ENCODE peak calls at places on chromosomes 12 and 14, in seven cellular contexts. A is stomach, E is dorsolateral prefrontal cortex, B is adrenal gland, T is A549, F is Caco-2, G is WTC11. V is an unnamed sample.
A peak's percentile ranks its signal among the peaks of the same experiment; 100 is the strongest.

GRCh38 chr12:29168000-29168399 is 18.9 kb downstream of the FAR2 start:
- DNase-seq in F (peak; percentile 19), E (no peak), T (no peak), B (no peak), A (no peak), G (no peak), V (no peak)

GRCh38 chr14:50666772-50667490 is 1.2 kb downstream of the SAV1 start:
- DNase-seq in F (peak; percentile 48), T (no peak), E (no peak), A (peak; percentile 50), G (no peak), B (peak; percentile 55), V (no peak)

GRCh38 chr14:106845286-106846087 is 1319.1 kb downstream of the TMEM121 start:
- DNase-seq in F (peak; percentile 73), E (no peak), T (peak; percentile 62), A (peak; percentile 87), G (no peak), B (no peak), V (no peak)

GRCh38 chr12:12592930-12593329 is 18.7 kb upstream of the CREBL2 start:
- DNase-seq in E (no peak), G (no peak), T (peak; percentile 35), F (peak; percentile 44), A (no peak), B (no peak), V (no peak)

GRCh38 chr12:5273709-5274108 is 158.2 kb upstream of the NTF3 start:
- DNase-seq in A (peak; percentile 38), G (no peak), T (no peak), E (no peak), B (no peak), F (no peak), V (no peak)

GRCh38 chr12:10612954-10613333 is 465 bp downstream of the MAGOHB start:
- DNase-seq in A (no peak), E (no peak), F (no peak), B (no peak), G (peak; percentile 19), T (no peak), V (no peak)

GRCh38 chr12:30970559-30971202 is 44.1 kb downstream of the TSPAN11 start:
- DNase-seq in F (peak; percentile 79), B (no peak), G (no peak), A (no peak), E (no peak), T (no peak), V (no peak)

GRCh38 chr12:67430708-67431335 is 161.7 kb downstream of the CAND1 start:
- DNase-seq in F (no peak), A (no peak), E (no peak), T (no peak), B (peak; percentile 49), G (peak; percentile 20), V (no peak)

GRCh38 chr12:4762773-4763172 is 42.6 kb downstream of the GALNT8 start:
- DNase-seq in A (no peak), B (no peak), G (no peak), E (no peak), T (no peak), F (no peak), V (no peak)

GRCh38 chr12:12200363-12200762 is 66.5 kb downstream of the LRP6 start:
- DNase-seq in T (no peak), E (no peak), F (no peak), A (no peak), G (no peak), B (no peak), V (no peak)

GRCh38 chr12:70106347-70106746 is 136.9 kb upstream of the CNOT2 start:
- DNase-seq in A (no peak), G (no peak), B (no peak), F (no peak), E (no peak), T (no peak), V (no peak)

GRCh38 chr12:106645465-106646330 is 62.9 kb downstream of the RFX4 start:
- DNase-seq in E (no peak), B (no peak), T (no peak), A (no peak), F (no peak), G (no peak), V (no peak)

GRCh38 chr12:92034083-92034482 is 111.6 kb downstream of the BTG1 start:
- DNase-seq in A (no peak), B (no peak), F (no peak), E (no peak), T (no peak), G (no peak), V (no peak)

GRCh38 chr12:94535614-94535932 is 75.9 kb upstream of the CEP83 start:
- DNase-seq in B (no peak), E (no peak), F (peak; percentile 19), G (no peak), A (no peak), T (no peak), V (no peak)

GRCh38 chr14:93072659-93073365 is 42.9 kb downstream of the ITPK1 start:
- DNase-seq in A (no peak), G (no peak), E (no peak), F (no peak), T (no peak), B (no peak), V (no peak)

GRCh38 chr12:110907583-110907982 is 12.8 kb downstream of the MYL2 start:
- DNase-seq in G (no peak), T (no peak), E (no peak), B (no peak), A (no peak), F (no peak), V (no peak)

GRCh38 chr12:96036765-96037455 is 1.5 kb upstream of the LTA4H start:
- DNase-seq in F (no peak), B (no peak), G (no peak), T (no peak), E (no peak), A (no peak), V (no peak)

GRCh38 chr12:77894548-77894947 is 63.9 kb downstream of the NAV3 start:
- DNase-seq in G (no peak), B (no peak), E (no peak), F (no peak), T (no peak), A (no peak), V (no peak)

GRCh38 chr12:51925400-51926063 is 18.2 kb downstream of the ACVRL1 start:
- DNase-seq in B (no peak), A (no peak), T (no peak), F (peak; percentile 54), G (no peak), E (no peak), V (no peak)

GRCh38 chr12:51922146-51922545 is 14.8 kb downstream of the ACVRL1 start:
- DNase-seq in T (no peak), E (no peak), A (no peak), B (no peak), G (no peak), F (no peak), V (no peak)

GRCh38 chr12:51924551-51925399 is 17.5 kb downstream of the ACVRL1 start:
- DNase-seq in G (no peak), A (no peak), B (no peak), E (no peak), T (no peak), F (no peak), V (no peak)

GRCh38 chr12:51922762-51923505 is 15.6 kb downstream of the ACVRL1 start:
- DNase-seq in A (peak; percentile 55), E (no peak), B (peak; percentile 64), T (no peak), F (no peak), G (no peak), V (no peak)

GRCh38 chr12:51923506-51924365 is 16.4 kb downstream of the ACVRL1 start:
- DNase-seq in T (peak; percentile 49), B (peak; percentile 51), F (peak; percentile 42), G (peak; percentile 79), E (no peak), A (peak; percentile 61), V (no peak)
- TF ChIP-seq CTCF in T (peak; percentile 80), B (peak; percentile 68), F (peak; percentile 61), G (peak; percentile 77), E (peak; percentile 70), A (peak; percentile 58), V (peak; percentile 82)

GRCh38 chr14:100292776-100293461 is 13.3 kb downstream of the SLC25A29 start:
- DNase-seq in A (no peak), G (peak; percentile 10), F (no peak), E (peak; percentile 39), B (no peak), T (no peak), V (no peak)

GRCh38 chr14:100293497-100294212 is 12.6 kb downstream of the SLC25A29 start:
- DNase-seq in B (no peak), E (peak; percentile 36), F (no peak), G (peak; percentile 3), T (no peak), A (no peak), V (no peak)

GRCh38 chr14:100295376-100296105 is 10.7 kb downstream of the SLC25A29 start:
- DNase-seq in F (no peak), A (no peak), B (no peak), T (no peak), G (no peak), E (peak; percentile 22), V (no peak)

GRCh38 chr14:100294963-100295330 is 11.3 kb downstream of the SLC25A29 start:
- DNase-seq in A (no peak), E (peak; percentile 20), T (no peak), F (no peak), B (no peak), G (no peak), V (no peak)

DNA sequence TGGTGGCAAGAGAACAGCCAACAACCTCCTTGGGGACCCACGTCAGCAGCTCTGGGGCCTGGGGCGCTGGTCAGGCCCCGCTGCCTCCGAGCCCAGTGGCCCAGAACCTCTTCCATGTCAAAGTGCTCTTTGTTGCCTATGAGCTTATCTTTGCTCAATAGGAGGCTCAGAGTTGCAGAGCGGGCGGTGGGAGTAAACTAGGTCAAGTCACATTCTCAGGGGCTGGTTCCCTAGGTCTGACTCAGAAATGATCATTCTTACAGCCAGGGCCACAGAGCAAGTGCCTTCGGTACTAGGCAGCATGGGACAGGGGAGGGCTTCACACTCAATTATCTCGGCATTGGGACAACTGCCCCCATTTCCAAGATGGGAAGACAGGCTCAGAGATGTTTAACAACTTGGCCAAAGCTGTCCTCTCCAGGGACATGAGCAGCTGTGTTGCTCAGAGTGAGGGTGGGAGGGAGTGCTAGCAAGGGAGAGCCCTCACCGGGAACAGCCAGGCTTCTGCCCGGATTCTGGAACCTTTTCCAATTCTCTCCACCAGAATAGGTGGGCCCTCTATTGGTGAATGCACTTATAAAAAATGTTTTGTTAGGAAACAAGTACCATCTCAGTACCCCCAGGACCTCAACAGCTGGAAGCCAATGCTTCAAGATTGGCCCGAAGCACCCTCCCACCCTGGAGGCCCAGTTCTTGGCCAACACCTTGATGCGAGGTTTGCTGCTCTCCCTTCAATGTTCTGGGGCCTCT is 11.9 kb downstream of the SLC25A29 start:
- DNase-seq in E (peak; percentile 43), T (no peak), A (no peak), F (no peak), G (peak; percentile 3), B (peak; percentile 71), V (no peak)
- TF ChIP-seq CTCF in E (no peak), T (no peak), A (no peak), F (no peak), G (no peak), B (no peak), V (no peak)

GRCh38 chr12:47554046-47554653 is 151.7 kb downstream of the RPAP3 start:
- DNase-seq in G (no peak), F (no peak), T (no peak), E (no peak), B (no peak), A (no peak), V (no peak)
- TF ChIP-seq CTCF in G (no peak), F (no peak), T (no peak), E (no peak), B (no peak), A (no peak), V (no peak)

GRCh38 chr12:101414533-101415119 is 7.1 kb upstream of the ARL1 start:
- DNase-seq in G (peak; percentile 15), A (no peak), B (peak; percentile 54), F (peak; percentile 65), T (peak; percentile 60), E (no peak), V (no peak)
- TF ChIP-seq CTCF in G (peak; percentile 30), A (peak; percentile 55), B (peak; percentile 35), F (peak; percentile 58), T (peak; percentile 88), E (peak; percentile 57), V (peak; percentile 83)